ENCODE peak calls at places on chromosome 21, in four cellular contexts. One of them, this sample, is unnamed.

GRCh38 chr21:17853393-17854275 is 34.5 kb upstream of the C21orf91 start:
- DNase-seq in stimulated activated CD8-positive, alpha-beta memory T cell treated with anti-CD3 and anti-CD28 coated beads, Interleukin-15, amount 100 ng/mL, for 4 hours: no peak
- DNase-seq in head of caudate nucleus: no peak
- DNase-seq in CD8-positive, alpha-beta T cell: no peak
- DNase-seq in this sample: no peak

GRCh38 chr21:38817371-38818335 is 11.9 kb downstream of the ETS2 start:
- DNase-seq in stimulated activated CD8-positive, alpha-beta memory T cell treated with anti-CD3 and anti-CD28 coated beads, Interleukin-15, amount 100 ng/mL, for 4 hours: no peak
- DNase-seq in head of caudate nucleus: peak; percentile 48
- DNase-seq in CD8-positive, alpha-beta T cell: no peak
- DNase-seq in this sample: no peak

GRCh38 chr21:20783611-20784010 is 214.6 kb upstream of the NCAM2 start:
- DNase-seq in stimulated activated CD8-positive, alpha-beta memory T cell treated with anti-CD3 and anti-CD28 coated beads, Interleukin-15, amount 100 ng/mL, for 4 hours: no peak
- DNase-seq in head of caudate nucleus: peak; percentile 45
- DNase-seq in CD8-positive, alpha-beta T cell: no peak
- DNase-seq in this sample: no peak

GRCh38 chr21:43343992-43344886 is 82.7 kb downstream of the SIK1 start:
- DNase-seq in stimulated activated CD8-positive, alpha-beta memory T cell treated with anti-CD3 and anti-CD28 coated beads, Interleukin-15, amount 100 ng/mL, for 4 hours: no peak
- DNase-seq in head of caudate nucleus: no peak
- DNase-seq in CD8-positive, alpha-beta T cell: no peak
- DNase-seq in this sample: no peak

GRCh38 chr21:14763695-14764064 is 217.6 kb upstream of the SAMSN1 start:
- DNase-seq in stimulated activated CD8-positive, alpha-beta memory T cell treated with anti-CD3 and anti-CD28 coated beads, Interleukin-15, amount 100 ng/mL, for 4 hours: no peak
- DNase-seq in head of caudate nucleus: no peak
- DNase-seq in CD8-positive, alpha-beta T cell: no peak
- DNase-seq in this sample: no peak

GRCh38 chr21:44647222-44647552 is 973 bp downstream of the KRTAP10-11 start:
- DNase-seq in stimulated activated CD8-positive, alpha-beta memory T cell treated with anti-CD3 and anti-CD28 coated beads, Interleukin-15, amount 100 ng/mL, for 4 hours: no peak
- DNase-seq in head of caudate nucleus: no peak
- DNase-seq in CD8-positive, alpha-beta T cell: no peak
- DNase-seq in this sample: no peak

GRCh38 chr21:37503848-37504467 is 137.4 kb downstream of the DYRK1A start:
- DNase-seq in stimulated activated CD8-positive, alpha-beta memory T cell treated with anti-CD3 and anti-CD28 coated beads, Interleukin-15, amount 100 ng/mL, for 4 hours: no peak
- DNase-seq in head of caudate nucleus: no peak
- DNase-seq in CD8-positive, alpha-beta T cell: no peak
- DNase-seq in this sample: no peak

GRCh38 chr21:41615613-41616012 is 107.7 kb upstream of the TMPRSS2 start:
- DNase-seq in stimulated activated CD8-positive, alpha-beta memory T cell treated with anti-CD3 and anti-CD28 coated beads, Interleukin-15, amount 100 ng/mL, for 4 hours: no peak
- DNase-seq in head of caudate nucleus: no peak
- DNase-seq in CD8-positive, alpha-beta T cell: no peak
- DNase-seq in this sample: no peak

GRCh38 chr21:34335316-34335715 is 28.5 kb upstream of the KCNE2 start:
- DNase-seq in stimulated activated CD8-positive, alpha-beta memory T cell treated with anti-CD3 and anti-CD28 coated beads, Interleukin-15, amount 100 ng/mL, for 4 hours: no peak
- DNase-seq in head of caudate nucleus: no peak
- DNase-seq in CD8-positive, alpha-beta T cell: no peak
- DNase-seq in this sample: no peak

GRCh38 chr21:35102488-35103407 is 53.6 kb upstream of the RUNX1 start:
- DNase-seq in stimulated activated CD8-positive, alpha-beta memory T cell treated with anti-CD3 and anti-CD28 coated beads, Interleukin-15, amount 100 ng/mL, for 4 hours: peak; percentile 12
- DNase-seq in head of caudate nucleus: peak; percentile 39
- DNase-seq in CD8-positive, alpha-beta T cell: peak; percentile 7
- DNase-seq in this sample: peak; percentile 8

GRCh38 chr21:14074177-14074576 is 136.6 kb downstream of the LIPI start:
- DNase-seq in stimulated activated CD8-positive, alpha-beta memory T cell treated with anti-CD3 and anti-CD28 coated beads, Interleukin-15, amount 100 ng/mL, for 4 hours: no peak
- DNase-seq in head of caudate nucleus: no peak
- DNase-seq in CD8-positive, alpha-beta T cell: no peak
- DNase-seq in this sample: no peak

GRCh38 chr21:38263493-38263892 is 6.7 kb downstream of the KCNJ15 start:
- DNase-seq in stimulated activated CD8-positive, alpha-beta memory T cell treated with anti-CD3 and anti-CD28 coated beads, Interleukin-15, amount 100 ng/mL, for 4 hours: no peak
- DNase-seq in head of caudate nucleus: no peak
- DNase-seq in CD8-positive, alpha-beta T cell: no peak
- DNase-seq in this sample: no peak

GRCh38 chr21:43187715-43188114 is 18.9 kb downstream of the CRYAA start:
- DNase-seq in stimulated activated CD8-positive, alpha-beta memory T cell treated with anti-CD3 and anti-CD28 coated beads, Interleukin-15, amount 100 ng/mL, for 4 hours: no peak
- DNase-seq in head of caudate nucleus: no peak
- DNase-seq in CD8-positive, alpha-beta T cell: no peak
- DNase-seq in this sample: no peak

GRCh38 chr21:28431022-28431421 is 561.7 kb downstream of the LTN1 start:
- DNase-seq in stimulated activated CD8-positive, alpha-beta memory T cell treated with anti-CD3 and anti-CD28 coated beads, Interleukin-15, amount 100 ng/mL, for 4 hours: no peak
- DNase-seq in head of caudate nucleus: no peak
- DNase-seq in CD8-positive, alpha-beta T cell: no peak
- DNase-seq in this sample: no peak

GRCh38 chr21:25790122-25790951 is 55.6 kb downstream of the GABPA start:
- DNase-seq in stimulated activated CD8-positive, alpha-beta memory T cell treated with anti-CD3 and anti-CD28 coated beads, Interleukin-15, amount 100 ng/mL, for 4 hours: no peak
- DNase-seq in head of caudate nucleus: peak; percentile 44
- DNase-seq in CD8-positive, alpha-beta T cell: no peak
- DNase-seq in this sample: no peak

GRCh38 chr21:15212214-15212613 is 147.4 kb upstream of the NRIP1 start:
- DNase-seq in stimulated activated CD8-positive, alpha-beta memory T cell treated with anti-CD3 and anti-CD28 coated beads, Interleukin-15, amount 100 ng/mL, for 4 hours: no peak
- DNase-seq in head of caudate nucleus: no peak
- DNase-seq in CD8-positive, alpha-beta T cell: no peak
- DNase-seq in this sample: no peak

GRCh38 chr21:33402011-33402979 is 918 bp upstream of the IFNGR2 start:
- DNase-seq in stimulated activated CD8-positive, alpha-beta memory T cell treated with anti-CD3 and anti-CD28 coated beads, Interleukin-15, amount 100 ng/mL, for 4 hours: no peak
- DNase-seq in head of caudate nucleus: peak; percentile 60
- DNase-seq in CD8-positive, alpha-beta T cell: no peak
- DNase-seq in this sample: no peak

GRCh38 chr21:37623689-37624088 is 257.1 kb downstream of the DYRK1A start:
- DNase-seq in stimulated activated CD8-positive, alpha-beta memory T cell treated with anti-CD3 and anti-CD28 coated beads, Interleukin-15, amount 100 ng/mL, for 4 hours: no peak
- DNase-seq in head of caudate nucleus: no peak
- DNase-seq in CD8-positive, alpha-beta T cell: no peak
- DNase-seq in this sample: no peak

GRCh38 chr21:15063081-15063820 is 1.5 kb downstream of the NRIP1 start:
- DNase-seq in stimulated activated CD8-positive, alpha-beta memory T cell treated with anti-CD3 and anti-CD28 coated beads, Interleukin-15, amount 100 ng/mL, for 4 hours: no peak
- DNase-seq in head of caudate nucleus: no peak
- DNase-seq in CD8-positive, alpha-beta T cell: no peak
- DNase-seq in this sample: no peak

GRCh38 chr21:45974073-45975016 is 7.2 kb upstream of the COL6A1 start:
- DNase-seq in stimulated activated CD8-positive, alpha-beta memory T cell treated with anti-CD3 and anti-CD28 coated beads, Interleukin-15, amount 100 ng/mL, for 4 hours: no peak
- DNase-seq in head of caudate nucleus: no peak
- DNase-seq in CD8-positive, alpha-beta T cell: no peak
- DNase-seq in this sample: no peak

GRCh38 chr21:44533891-44534627 is 5.9 kb downstream of the KRTAP10-1 start:
- DNase-seq in stimulated activated CD8-positive, alpha-beta memory T cell treated with anti-CD3 and anti-CD28 coated beads, Interleukin-15, amount 100 ng/mL, for 4 hours: no peak
- DNase-seq in head of caudate nucleus: no peak
- DNase-seq in CD8-positive, alpha-beta T cell: no peak
- DNase-seq in this sample: no peak

GRCh38 chr21:40672602-40673001 is 174.4 kb downstream of the DSCAM start:
- DNase-seq in stimulated activated CD8-positive, alpha-beta memory T cell treated with anti-CD3 and anti-CD28 coated beads, Interleukin-15, amount 100 ng/mL, for 4 hours: no peak
- DNase-seq in head of caudate nucleus: no peak
- DNase-seq in CD8-positive, alpha-beta T cell: no peak
- DNase-seq in this sample: no peak

GRCh38 chr21:34881894-34882371 is 167.2 kb downstream of the RUNX1 start:
- DNase-seq in stimulated activated CD8-positive, alpha-beta memory T cell treated with anti-CD3 and anti-CD28 coated beads, Interleukin-15, amount 100 ng/mL, for 4 hours: no peak
- DNase-seq in head of caudate nucleus: no peak
- DNase-seq in CD8-positive, alpha-beta T cell: no peak
- DNase-seq in this sample: no peak

GRCh38 chr21:39114871-39115658 is 68.2 kb downstream of the PSMG1 start:
- DNase-seq in stimulated activated CD8-positive, alpha-beta memory T cell treated with anti-CD3 and anti-CD28 coated beads, Interleukin-15, amount 100 ng/mL, for 4 hours: no peak
- DNase-seq in head of caudate nucleus: no peak
- DNase-seq in CD8-positive, alpha-beta T cell: no peak
- DNase-seq in this sample: no peak

GRCh38 chr21:32281531-32281930 is 2.7 kb upstream of the MIS18A start:
- DNase-seq in stimulated activated CD8-positive, alpha-beta memory T cell treated with anti-CD3 and anti-CD28 coated beads, Interleukin-15, amount 100 ng/mL, for 4 hours: no peak
- DNase-seq in head of caudate nucleus: no peak
- DNase-seq in CD8-positive, alpha-beta T cell: no peak
- DNase-seq in this sample: no peak

GRCh38 chr21:42581676-42582371 is 68.2 kb downstream of the SLC37A1 start:
- DNase-seq in stimulated activated CD8-positive, alpha-beta memory T cell treated with anti-CD3 and anti-CD28 coated beads, Interleukin-15, amount 100 ng/mL, for 4 hours: no peak
- DNase-seq in head of caudate nucleus: no peak
- DNase-seq in CD8-positive, alpha-beta T cell: no peak
- DNase-seq in this sample: no peak

GRCh38 chr21:45319461-45320211 is 31.9 kb upstream of the POFUT2 start:
- DNase-seq in stimulated activated CD8-positive, alpha-beta memory T cell treated with anti-CD3 and anti-CD28 coated beads, Interleukin-15, amount 100 ng/mL, for 4 hours: no peak
- DNase-seq in head of caudate nucleus: no peak
- DNase-seq in CD8-positive, alpha-beta T cell: no peak
- DNase-seq in this sample: no peak

GRCh38 chr21:43809853-43810504 is 20.6 kb downstream of the RRP1 start:
- DNase-seq in stimulated activated CD8-positive, alpha-beta memory T cell treated with anti-CD3 and anti-CD28 coated beads, Interleukin-15, amount 100 ng/mL, for 4 hours: no peak
- DNase-seq in head of caudate nucleus: no peak
- DNase-seq in CD8-positive, alpha-beta T cell: no peak
- DNase-seq in this sample: no peak

GRCh38 chr21:20519076-20519475 is 479.1 kb upstream of the NCAM2 start:
- DNase-seq in stimulated activated CD8-positive, alpha-beta memory T cell treated with anti-CD3 and anti-CD28 coated beads, Interleukin-15, amount 100 ng/mL, for 4 hours: no peak
- DNase-seq in head of caudate nucleus: no peak
- DNase-seq in CD8-positive, alpha-beta T cell: no peak
- DNase-seq in this sample: no peak

GRCh38 chr21:31132574-31133242 is 94.4 kb upstream of the KRTAP19-8 start:
- DNase-seq in stimulated activated CD8-positive, alpha-beta memory T cell treated with anti-CD3 and anti-CD28 coated beads, Interleukin-15, amount 100 ng/mL, for 4 hours: peak; percentile 48
- DNase-seq in head of caudate nucleus: no peak
- DNase-seq in CD8-positive, alpha-beta T cell: peak; percentile 64
- DNase-seq in this sample: peak; percentile 65

GRCh38 chr21:41833138-41834115 is 45.7 kb downstream of the PRDM15 start:
- DNase-seq in stimulated activated CD8-positive, alpha-beta memory T cell treated with anti-CD3 and anti-CD28 coated beads, Interleukin-15, amount 100 ng/mL, for 4 hours: no peak
- DNase-seq in head of caudate nucleus: no peak
- DNase-seq in CD8-positive, alpha-beta T cell: no peak
- DNase-seq in this sample: no peak

GRCh38 chr21:32645261-32646182 is 33.3 kb upstream of the CFAP298 start:
- DNase-seq in stimulated activated CD8-positive, alpha-beta memory T cell treated with anti-CD3 and anti-CD28 coated beads, Interleukin-15, amount 100 ng/mL, for 4 hours: no peak
- DNase-seq in head of caudate nucleus: no peak
- DNase-seq in CD8-positive, alpha-beta T cell: no peak
- DNase-seq in this sample: no peak

GRCh38 chr21:29656504-29657227 is 283.1 kb downstream of the GRIK1 start:
- DNase-seq in stimulated activated CD8-positive, alpha-beta memory T cell treated with anti-CD3 and anti-CD28 coated beads, Interleukin-15, amount 100 ng/mL, for 4 hours: no peak
- DNase-seq in head of caudate nucleus: no peak
- DNase-seq in CD8-positive, alpha-beta T cell: no peak
- DNase-seq in this sample: no peak

This sample was measured in effector CD4-positive, alpha-beta T cell.